ENCODE peak calls at places on chromosomes 6 and 20, in six cellular contexts. X is SK-N-SH, R is Karpas-422, D is DND-41, I is fibroblast of lung, Y is colonic mucosa. Z is an unnamed sample.

GRCh38 chr20:62733891-62734290 is 25.3 kb downstream of the NTSR1 start:
- DNase-seq in R (no peak), Y (no peak), I (no peak), X (no peak), D (no peak), Z (no peak)

GRCh38 chr6:7730852-7731251 is 5.0 kb downstream of the BMP6 start:
- DNase-seq in I (peak; percentile 24), X (no peak), D (no peak), Y (no peak), R (no peak), Z (no peak)

GRCh38 chr6:54262956-54263355 is 45.3 kb upstream of the TINAG start:
- DNase-seq in Y (no peak), R (no peak), D (no peak), I (no peak), X (no peak), Z (no peak)

GRCh38 chr6:47749726-47750125 is 32.1 kb upstream of the OPN5 start:
- DNase-seq in X (no peak), I (no peak), Y (no peak), R (no peak), D (no peak), Z (no peak)

GRCh38 chr20:1810926-1811620 is 84.1 kb upstream of the SIRPA start:
- DNase-seq in X (no peak), Y (no peak), D (no peak), I (peak; percentile 74), R (no peak), Z (peak; percentile 49)

GRCh38 chr6:165869526-165869925 is 206.5 kb upstream of the PDE10A start:
- DNase-seq in X (no peak), D (no peak), Y (no peak), I (no peak), R (no peak), Z (no peak)

GRCh38 chr6:104936766-104937535 is 20.0 kb upstream of the LIN28B start:
- DNase-seq in I (no peak), X (no peak), R (no peak), D (no peak), Y (no peak), Z (no peak)

GRCh38 chr6:144149558-144149893 is 791 bp upstream of the STX11 start:
- DNase-seq in D (no peak), I (no peak), X (no peak), Y (peak; percentile 23), R (no peak), Z (no peak)

GRCh38 chr6:133241088-133241900 is at the start of gene EYA4:
- DNase-seq in D (no peak), Y (no peak), I (peak; percentile 81), R (no peak), X (peak; percentile 51), Z (peak; percentile 75)

GRCh38 chr20:16607364-16608264 is 34.4 kb upstream of the KIF16B start:
- DNase-seq in X (no peak), I (no peak), R (no peak), D (no peak), Y (peak; percentile 72), Z (no peak)

GRCh38 chr6:17334265-17334664 is 53.1 kb downstream of the RBM24 start:
- DNase-seq in R (no peak), X (no peak), Y (no peak), D (no peak), I (peak; percentile 24), Z (no peak)

GRCh38 chr20:11329271-11329670 is 588.4 kb upstream of the BTBD3 start:
- DNase-seq in Y (no peak), D (no peak), I (no peak), X (no peak), R (no peak), Z (no peak)

GRCh38 chr20:3239867-3240775 is 1.1 kb upstream of the SLC4A11 start:
- DNase-seq in Y (no peak), D (no peak), X (no peak), R (no peak), I (peak; percentile 26), Z (peak; percentile 77)

GRCh38 chr20:17868146-17868545 is 100.4 kb downstream of the SNX5 start:
- DNase-seq in D (no peak), I (no peak), R (no peak), X (no peak), Y (no peak), Z (no peak)

GRCh38 chr6:33587529-33588215 is 7.6 kb upstream of the BAK1 start:
- DNase-seq in D (no peak), I (no peak), R (peak; percentile 39), Y (no peak), X (no peak), Z (peak; percentile 40)

GRCh38 chr6:12243169-12243568 is 47.0 kb upstream of the EDN1 start:
- DNase-seq in Y (no peak), X (no peak), I (no peak), D (no peak), R (no peak), Z (no peak)

GRCh38 chr6:14474816-14475215 is 357.2 kb downstream of the CD83 start:
- DNase-seq in Y (no peak), X (no peak), D (no peak), R (no peak), I (no peak), Z (no peak)

GRCh38 chr6:101393291-101394251 is at the start of gene GRIK2:
- DNase-seq in R (no peak), D (no peak), X (peak; percentile 81), Y (no peak), I (no peak), Z (peak; percentile 89)

GRCh38 chr6:118801257-118801656 is 92.7 kb upstream of the ASF1A start:
- DNase-seq in R (no peak), X (no peak), I (no peak), D (no peak), Y (no peak), Z (no peak)

GRCh38 chr20:63692436-63693078 is 3.9 kb upstream of the TNFRSF6B start:
- DNase-seq in X (no peak), Y (peak; percentile 65), I (peak; percentile 38), D (no peak), R (no peak), Z (no peak)

GRCh38 chr20:24783631-24784492 is 165.2 kb upstream of the CST7 start:
- DNase-seq in R (peak; percentile 75), I (no peak), X (no peak), Y (no peak), D (peak; percentile 29), Z (peak; percentile 78)

GRCh38 chr20:24647713-24648112 is 178.3 kb downstream of the SYNDIG1 start:
- DNase-seq in D (no peak), R (no peak), Y (no peak), X (no peak), I (no peak), Z (no peak)

GRCh38 chr6:85676086-85676729 is 33.5 kb upstream of the SYNCRIP start:
- DNase-seq in X (no peak), I (peak; percentile 50), Y (no peak), D (no peak), R (peak; percentile 45), Z (no peak)

GRCh38 chr20:5638023-5638422 is 112.2 kb upstream of the SHLD1 start:
- DNase-seq in R (no peak), Y (no peak), X (no peak), I (no peak), D (no peak), Z (no peak)

GRCh38 chr20:5636841-5637240 is 113.4 kb upstream of the SHLD1 start:
- DNase-seq in R (no peak), X (no peak), I (no peak), Y (no peak), D (no peak), Z (no peak)

GRCh38 chr20:5643936-5644335 is 106.3 kb upstream of the SHLD1 start:
- DNase-seq in X (no peak), R (no peak), D (no peak), I (no peak), Y (no peak), Z (no peak)

DNA sequence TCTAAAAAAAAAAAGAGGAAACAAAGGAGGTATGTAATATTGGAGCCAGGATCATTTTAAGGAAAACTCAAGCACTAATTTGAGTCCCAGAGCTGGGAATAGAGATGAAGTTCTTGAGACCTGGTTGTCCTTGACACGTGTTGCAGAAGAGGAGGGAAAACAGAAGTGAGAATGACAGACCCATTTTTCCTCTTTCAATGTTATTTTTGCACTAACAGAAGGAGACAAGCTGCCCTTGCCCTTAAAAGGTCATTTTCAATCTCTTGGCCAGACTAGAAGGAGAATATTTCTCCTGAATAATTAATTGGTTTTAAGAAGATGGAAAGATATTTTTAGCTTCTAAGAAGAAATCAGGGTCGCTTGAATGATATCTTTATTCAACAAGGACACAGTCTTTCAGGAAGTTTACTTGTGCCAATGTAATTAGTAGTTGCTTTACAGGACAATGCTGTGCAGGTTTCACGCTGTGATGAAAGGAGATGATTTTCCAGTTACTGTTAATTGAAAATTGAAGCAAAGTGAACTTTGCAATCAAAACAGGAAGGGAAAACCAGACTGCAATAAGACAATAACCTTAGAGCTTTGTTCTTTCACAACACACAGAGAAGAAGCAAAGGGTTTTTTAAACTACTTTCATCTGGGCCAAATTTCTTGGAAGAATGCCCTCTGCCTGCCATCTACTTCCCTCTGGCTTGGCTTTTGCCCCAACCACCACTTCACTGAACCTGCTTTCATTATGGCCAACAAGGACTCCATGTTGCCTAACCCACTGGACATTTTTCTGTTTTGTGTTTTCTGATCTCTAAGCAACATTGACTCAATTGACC is 107.8 kb upstream of the SHLD1 start:
- DNase-seq in D (no peak), X (no peak), I (peak; percentile 53), Y (peak; percentile 49), R (no peak), Z (no peak)
- H3K27ac ChIP-seq in D (no peak overlapping the region), X (no peak overlapping the region), I (no peak overlapping the region), Y (peak overlapping the region; percentile 35), R (no peak overlapping the region), Z (no peak overlapping the region)

GRCh38 chr6:21019614-21020013 is 485.4 kb downstream of the CDKAL1 start:
- DNase-seq in R (no peak), D (no peak), Y (no peak), X (no peak), I (peak; percentile 57), Z (no peak)
- H3K4me3 ChIP-seq in R (no peak overlapping the region), D (no peak overlapping the region), Y (no peak overlapping the region), X (no peak overlapping the region), I (no peak overlapping the region), Z (no peak overlapping the region)

DNA sequence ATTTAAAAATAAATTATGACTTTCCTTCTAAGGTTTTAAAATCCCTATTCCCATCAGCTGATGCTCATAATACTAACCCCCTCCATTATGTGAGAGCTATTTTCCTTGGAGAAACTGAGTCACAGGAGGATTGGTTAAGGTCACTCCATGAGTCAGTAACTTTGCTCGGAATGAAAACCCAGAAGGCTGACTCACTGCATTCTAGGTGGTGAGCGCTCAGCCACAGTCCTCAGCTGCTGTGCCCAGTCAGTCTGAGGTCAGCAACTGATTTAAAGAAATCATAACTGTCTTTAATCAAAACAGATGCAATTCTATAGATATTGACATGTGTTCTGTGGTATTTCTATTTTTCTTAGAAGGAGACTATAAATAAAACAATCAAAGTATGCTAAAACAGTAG is 359.2 kb downstream of the GJA1 start:
- DNase-seq in X (no peak), I (peak; percentile 85), R (no peak), Y (no peak), D (no peak), Z (no peak)
- H3K9ac ChIP-seq in X (no peak overlapping the region), I (no peak overlapping the region), R (no peak overlapping the region), Y (no peak overlapping the region), D (no peak overlapping the region), Z (no peak overlapping the region)

GRCh38 chr6:163249651-163250101 is 164.8 kb upstream of the QKI start:
- DNase-seq in X (no peak), D (no peak), Y (no peak), R (no peak), I (no peak), Z (no peak)
- H3K27ac ChIP-seq in X (no peak overlapping the region), D (no peak overlapping the region), Y (no peak overlapping the region), R (no peak overlapping the region), I (no peak overlapping the region), Z (peak overlapping the region; percentile 82)

Z was measured in endodermal cell.